ENCODE peak calls at places on chromosome 12, in four cellular contexts. P is K562, W is H1, X is HepG2. A is an unnamed sample.
A peak's percentile ranks its signal among the peaks of the same experiment; 100 is the strongest.

GRCh38 chr12:95351745-95352144 is 122.2 kb upstream of the METAP2 start:
- DNase-seq in P (no peak), W (no peak), X (peak; percentile 31), A (no peak)

GRCh38 chr12:93108958-93109357 is 179.9 kb upstream of the EEA1 start:
- DNase-seq in P (no peak), W (no peak), X (no peak), A (peak; percentile 67)

GRCh38 chr12:102118874-102119273 is 1.0 kb downstream of the NUP37 start:
- DNase-seq in P (no peak), W (no peak), X (no peak), A (peak; percentile 33)

GRCh38 chr12:34393086-34393820 is 371.0 kb downstream of the ALG10 start:
- DNase-seq in P (no peak), W (no peak), X (no peak), A (no peak)

GRCh38 chr12:97637770-97638169 is 175.2 kb downstream of the RMST start:
- DNase-seq in P (no peak), W (no peak), X (no peak), A (no peak)

GRCh38 chr12:85872497-85873091 is 1.5 kb upstream of the NTS start:
- DNase-seq in P (no peak), W (no peak), X (peak; percentile 47), A (peak; percentile 64)

GRCh38 chr12:4147051-4147481 is 126.5 kb upstream of the CCND2 start:
- DNase-seq in P (no peak), W (no peak), X (no peak), A (no peak)

GRCh38 chr12:127893875-127894635 is 372.9 kb upstream of the TMEM132C start:
- DNase-seq in P (no peak), W (peak; percentile 50), X (no peak), A (no peak)

GRCh38 chr12:105239304-105239703 is 3.3 kb upstream of the APPL2 start:
- DNase-seq in P (no peak), W (no peak), X (peak; percentile 48), A (no peak)

GRCh38 chr12:13339538-13339937 is 143.0 kb downstream of the EMP1 start:
- DNase-seq in P (peak; percentile 6), W (no peak), X (peak; percentile 1), A (no peak)

GRCh38 chr12:67928621-67929369 is 60.5 kb upstream of the IFNG-AS1 start:
- DNase-seq in P (no peak), W (no peak), X (no peak), A (no peak)

GRCh38 chr12:108595711-108596647 is 1.9 kb downstream of the TMEM119 start:
- DNase-seq in P (no peak), W (no peak), X (no peak), A (no peak)

GRCh38 chr12:49866859-49867579 is 24.1 kb upstream of the BCDIN3D start:
- DNase-seq in P (peak; percentile 85), W (peak; percentile 96), X (peak; percentile 43), A (peak; percentile 46)

GRCh38 chr12:15555466-15555865 is 233.2 kb downstream of the PTPRO start:
- DNase-seq in P (no peak), W (no peak), X (no peak), A (no peak)

GRCh38 chr12:93526786-93527428 is 45.6 kb upstream of the SOCS2 start:
- DNase-seq in P (no peak), W (no peak), X (peak; percentile 86), A (peak; percentile 96)

GRCh38 chr12:17322090-17322489 is 716.1 kb upstream of the LMO3 start:
- DNase-seq in P (no peak), W (no peak), X (no peak), A (no peak)

GRCh38 chr12:70507442-70507841 is 129.8 kb downstream of the PTPRB start:
- DNase-seq in P (no peak), W (no peak), X (no peak), A (no peak)

GRCh38 chr12:47849261-47849660 is 29.6 kb upstream of the HDAC7 start:
- DNase-seq in P (no peak), W (no peak), X (no peak), A (no peak)

GRCh38 chr12:33818313-33818712 is 204.0 kb upstream of the ALG10 start:
- DNase-seq in P (no peak), W (no peak), X (no peak), A (no peak)

GRCh38 chr12:5745251-5745888 is 199.7 kb downstream of the ANO2 start:
- DNase-seq in P (peak; percentile 67), W (peak; percentile 92), X (peak; percentile 36), A (peak; percentile 58)

GRCh38 chr12:112425582-112426382 is 7.0 kb downstream of the PTPN11 start:
- DNase-seq in P (no peak), W (no peak), X (peak; percentile 46), A (no peak)

GRCh38 chr12:64621257-64621942 is 11.1 kb downstream of the RASSF3 start:
- DNase-seq in P (no peak), W (no peak), X (no peak), A (peak; percentile 95)

GRCh38 chr12:113159937-113160336 is 10.4 kb downstream of the CFAP73 start:
- DNase-seq in P (no peak), W (no peak), X (no peak), A (no peak)

GRCh38 chr12:118402251-118402650 is 25.9 kb downstream of the SUDS3 start:
- DNase-seq in P (no peak), W (no peak), X (no peak), A (peak; percentile 93)

GRCh38 chr12:89067436-89067835 is 284.9 kb downstream of the DUSP6 start:
- DNase-seq in P (no peak), W (no peak), X (no peak), A (peak; percentile 94)

GRCh38 chr12:116416161-116416560 is 138.7 kb upstream of the MED13L start:
- DNase-seq in P (no peak), W (no peak), X (no peak), A (no peak)

GRCh38 chr12:57694459-57695019 is 607 bp downstream of the OS9 start:
- DNase-seq in P (peak; percentile 56), W (no peak), X (no peak), A (no peak)

GRCh38 chr12:14972816-14973215 is at the start of gene PDE6H:
- DNase-seq in P (no peak), W (no peak), X (no peak), A (no peak)

GRCh38 chr12:3647504-3647903 is 105.4 kb downstream of the CRACR2A start:
- DNase-seq in P (no peak), W (no peak), X (no peak), A (no peak)

GRCh38 chr12:47812797-47813490 is 6.8 kb downstream of the HDAC7 start:
- DNase-seq in P (peak; percentile 86), W (peak; percentile 83), X (peak; percentile 36), A (peak; percentile 83)

GRCh38 chr12:78870539-78870938 is 6.0 kb downstream of the SYT1 start:
- DNase-seq in P (no peak), W (no peak), X (no peak), A (no peak)

GRCh38 chr12:74689071-74689655 is 151.5 kb downstream of the ATXN7L3B start:
- DNase-seq in P (no peak), W (no peak), X (peak; percentile 20), A (peak; percentile 69)

GRCh38 chr12:54135621-54136027 is 53.2 kb downstream of the SMUG1 start:
- DNase-seq in P (no peak), W (no peak), X (peak; percentile 88), A (no peak)

GRCh38 chr12:57868870-57869609 is 22.5 kb upstream of the CTDSP2 start:
- DNase-seq in P (no peak), W (peak; percentile 64), X (no peak), A (no peak)

GRCh38 chr12:3998968-3999792 is 126.0 kb upstream of the PARP11 start:
- DNase-seq in P (no peak), W (no peak), X (peak; percentile 88), A (no peak)

GRCh38 chr12:43281563-43281962 is 270.4 kb downstream of the ADAMTS20 start:
- DNase-seq in P (no peak), W (no peak), X (no peak), A (no peak)

GRCh38 chr12:43284441-43284840 is 267.6 kb downstream of the ADAMTS20 start:
- DNase-seq in P (no peak), W (no peak), X (no peak), A (no peak)

GRCh38 chr12:43285248-43285647 is 266.8 kb downstream of the ADAMTS20 start:
- DNase-seq in P (no peak), W (no peak), X (no peak), A (peak; percentile 98)

GRCh38 chr12:43283206-43283605 is 268.8 kb downstream of the ADAMTS20 start:
- DNase-seq in P (no peak), W (no peak), X (no peak), A (no peak)

DNA sequence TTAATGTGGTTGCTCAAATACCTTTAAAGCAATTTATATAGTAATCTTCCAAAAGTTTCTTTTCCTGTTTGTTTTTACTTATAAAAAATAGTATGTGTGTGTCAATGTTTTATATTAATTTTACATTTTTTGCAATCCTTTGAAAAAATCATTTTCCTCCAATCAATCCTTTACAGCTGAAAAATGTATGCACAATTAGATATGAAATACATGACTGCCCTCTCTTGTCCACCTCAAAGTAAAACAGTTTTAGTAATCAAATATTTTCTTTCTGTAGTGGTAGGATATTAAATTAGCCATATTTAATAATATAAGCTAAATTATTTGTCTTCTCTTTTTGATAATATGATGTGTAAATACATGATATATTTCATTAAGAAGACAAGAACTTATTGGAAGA is 269.9 kb downstream of the ADAMTS20 start:
- DNase-seq in P (no peak), W (no peak), X (no peak), A (peak; percentile 65)
- TF ChIP-seq RFX5 in P (no peak), W (no peak), X (no peak), A (no peak)

GRCh38 chr12:7869137-7869536 is 3.6 kb downstream of the SLC2A14 start:
- DNase-seq in P (no peak), W (no peak), X (no peak), A (peak; percentile 64)

GRCh38 chr12:7868391-7868790 is 4.3 kb downstream of the SLC2A14 start:
- DNase-seq in P (no peak), W (no peak), X (no peak), A (peak; percentile 48)

GRCh38 chr12:7870335-7870734 is 2.4 kb downstream of the SLC2A14 start:
- DNase-seq in P (no peak), W (no peak), X (no peak), A (no peak)

GRCh38 chr12:7877421-7877820 is 4.7 kb upstream of the SLC2A14 start:
- DNase-seq in P (no peak), W (no peak), X (no peak), A (no peak)

GRCh38 chr12:7872565-7873304 is at the start of gene SLC2A14:
- DNase-seq in P (no peak), W (no peak), X (no peak), A (no peak)
- H3K4me3 ChIP-seq in P (no peak within 1 kb of the TSS), W (peak within 1 kb of the TSS; percentile 32), X (no peak within 1 kb of the TSS), A (no peak within 1 kb of the TSS)

DNA sequence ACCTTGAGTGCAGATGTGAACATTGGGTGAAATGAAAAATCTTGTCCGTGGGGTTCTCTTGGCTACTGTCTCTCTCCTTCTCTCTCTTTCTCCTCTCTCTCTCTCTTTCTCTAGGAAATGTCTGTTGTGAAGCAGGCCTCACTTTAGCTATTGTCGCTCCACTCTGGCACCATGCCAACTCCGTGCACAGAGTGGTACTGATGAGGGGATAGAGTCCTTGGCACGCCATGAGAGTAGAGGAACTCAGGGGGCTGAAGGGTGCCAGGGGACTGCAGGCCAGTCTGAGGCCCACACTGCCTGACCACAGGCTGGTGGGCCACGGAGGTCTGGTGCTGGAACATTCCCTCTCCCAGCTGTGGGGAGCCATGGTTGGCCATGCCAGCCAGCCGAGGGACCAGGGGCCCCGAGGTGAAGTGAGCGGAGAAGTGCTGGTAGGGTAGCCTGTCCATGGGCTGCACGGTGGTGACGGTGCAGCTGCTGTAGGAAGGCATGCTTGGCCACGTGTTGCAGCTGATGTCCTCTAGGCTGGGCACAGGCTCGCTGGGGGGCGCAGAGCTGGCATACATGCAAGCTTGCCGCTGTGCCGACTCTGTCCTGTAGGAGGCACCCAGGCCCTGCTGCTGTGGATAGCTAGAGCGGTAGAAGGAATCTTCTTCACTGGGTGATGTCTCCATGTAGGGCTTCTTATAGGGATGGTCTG is 50.4 kb downstream of the TBX5 start:
- DNase-seq in P (no peak), W (peak; percentile 87), X (peak; percentile 23), A (no peak)
- TF ChIP-seq RFX5 in P (no peak), W (no peak), X (no peak), A (no peak)

GRCh38 chr12:31965090-31965489 is 5.9 kb downstream of the RESF1 start:
- DNase-seq in P (no peak), W (no peak), X (no peak), A (no peak)
- H3K4me3 ChIP-seq in P (no peak overlapping the region), W (no peak overlapping the region), X (no peak overlapping the region), A (no peak overlapping the region)

A was measured in IMR-90.